ENCODE peak calls at places on chromosomes 5 and 9, in seven cellular contexts. O is fibroblast of lung; F is HEK293T; Q is mammary epithelial cell; A is activated naive CD8-positive, alpha-beta T cell treated with anti-CD3 and anti-CD28 coated beads, Interleukin-2, amount 50 U/mL, for 24 hours; P is RWPE1; M is neuronal stem cell. X is an unnamed sample.

GRCh38 chr5:78113689-78114088 is 180.8 kb downstream of the AP3B1 start:
- DNase-seq in P (no peak), Q (no peak), O (no peak), M (no peak), F (no peak), A (no peak), X (no peak)

GRCh38 chr9:93650448-93650847 is 74.1 kb downstream of the PHF2 start:
- DNase-seq in F (no peak), O (no peak), A (no peak), Q (no peak), M (no peak), P (no peak), X (no peak)

GRCh38 chr5:143016777-143017374 is 246.7 kb downstream of the ARHGAP26 start:
- DNase-seq in Q (peak; percentile 33), A (peak; percentile 62), F (peak; percentile 42), M (no peak), P (peak; percentile 53), O (peak; percentile 81), X (peak; percentile 46)

GRCh38 chr5:153907170-153907775 is 131.4 kb downstream of the FAM114A2 start:
- DNase-seq in Q (no peak), A (no peak), M (no peak), P (no peak), F (no peak), O (no peak), X (no peak)

GRCh38 chr9:130235558-130236435 is 29.8 kb upstream of the HMCN2 start:
- DNase-seq in A (peak; percentile 73), F (peak; percentile 74), O (peak; percentile 61), P (peak; percentile 77), M (peak; percentile 80), Q (peak; percentile 17), X (peak; percentile 88)

GRCh38 chr5:5359623-5360022 is 62.9 kb upstream of the ICE1 start:
- DNase-seq in O (no peak), F (no peak), P (no peak), A (no peak), M (no peak), Q (no peak), X (no peak)

GRCh38 chr5:18220631-18221030 is 586.4 kb downstream of the TAF11L14 start:
- DNase-seq in F (no peak), M (no peak), O (no peak), A (no peak), P (no peak), Q (peak; percentile 66), X (no peak)

GRCh38 chr5:65262590-65263189 is 219.0 kb downstream of the ADAMTS6 start:
- DNase-seq in F (no peak), Q (peak; percentile 58), A (no peak), M (no peak), O (peak; percentile 91), P (no peak), X (no peak)

GRCh38 chr5:175741556-175741955 is 83.7 kb downstream of the HRH2 start:
- DNase-seq in Q (no peak), O (no peak), M (no peak), A (no peak), F (no peak), P (no peak), X (no peak)

GRCh38 chr5:72452515-72453259 is 54.5 kb downstream of the ZNF366 start:
- DNase-seq in P (peak; percentile 92), M (no peak), Q (peak; percentile 44), O (peak; percentile 92), F (no peak), A (no peak), X (peak; percentile 41)

GRCh38 chr5:167861931-167862426 is 429.5 kb upstream of the WWC1 start:
- DNase-seq in A (no peak), Q (no peak), F (no peak), O (no peak), P (no peak), M (no peak), X (no peak)

GRCh38 chr9:76793784-76794431 is 29.7 kb downstream of the PCA3 start:
- DNase-seq in O (no peak), F (no peak), M (no peak), Q (no peak), A (no peak), P (no peak), X (no peak)

GRCh38 chr5:1039210-1039548 is 30.6 kb downstream of the NKD2 start:
- DNase-seq in P (no peak), Q (no peak), F (no peak), O (no peak), A (no peak), M (no peak), X (no peak)

GRCh38 chr5:17991775-17992174 is 357.5 kb downstream of the TAF11L14 start:
- DNase-seq in F (no peak), M (no peak), O (no peak), P (no peak), A (no peak), Q (no peak), X (peak; percentile 17)

GRCh38 chr5:73446631-73447233 is 1.8 kb downstream of the FOXD1 start:
- DNase-seq in P (no peak), Q (no peak), O (peak; percentile 17), F (no peak), M (no peak), A (peak; percentile 12), X (no peak)

GRCh38 chr5:14212838-14213237 is 69.7 kb downstream of the TRIO start:
- DNase-seq in O (no peak), A (no peak), Q (no peak), F (no peak), M (no peak), P (no peak), X (no peak)

GRCh38 chr9:83032065-83032625 is 30.8 kb downstream of the RASEF start:
- DNase-seq in A (no peak), Q (no peak), F (no peak), P (peak; percentile 14), O (no peak), M (no peak), X (no peak)

GRCh38 chr5:122846051-122846567 is 696 bp downstream of the SNX24 start:
- DNase-seq in F (no peak), Q (peak; percentile 76), A (no peak), O (peak; percentile 52), M (no peak), P (peak; percentile 87), X (no peak)

GRCh38 chr5:154858972-154859950 is 834 bp downstream of the CNOT8 start:
- DNase-seq in A (peak; percentile 7), O (peak; percentile 20), M (peak; percentile 5), Q (peak; percentile 12), F (no peak), P (no peak), X (no peak)

GRCh38 chr9:138068601-138069035 is 191.0 kb downstream of the CACNA1B start:
- DNase-seq in F (no peak), M (no peak), O (no peak), P (no peak), Q (no peak), A (no peak), X (no peak)

GRCh38 chr5:156120777-156121176 is 206.2 kb upstream of the SGCD start:
- DNase-seq in F (no peak), Q (no peak), O (no peak), P (no peak), A (no peak), M (no peak), X (no peak)

GRCh38 chr5:68195137-68195536 is 20.4 kb upstream of the PIK3R1 start:
- DNase-seq in Q (no peak), O (no peak), A (no peak), M (no peak), P (no peak), F (no peak), X (no peak)

GRCh38 chr9:70258692-70259511 is at the start of gene SMC5:
- DNase-seq in O (peak; percentile 93), Q (peak; percentile 94), M (peak; percentile 89), F (peak; percentile 91), A (peak; percentile 90), P (peak; percentile 89), X (peak; percentile 93)

GRCh38 chr9:15529566-15530324 is 19.0 kb upstream of the PSIP1 start:
- DNase-seq in F (no peak), M (no peak), P (no peak), O (no peak), A (no peak), Q (no peak), X (no peak)

GRCh38 chr9:116499986-116500871 is 186.9 kb upstream of the TRIM32 start:
- DNase-seq in Q (peak; percentile 17), F (no peak), A (no peak), M (no peak), P (peak; percentile 58), O (peak; percentile 63), X (peak; percentile 27)

GRCh38 chr9:8686502-8686901 is 886.9 kb upstream of the DMAC1 start:
- DNase-seq in M (no peak), A (no peak), P (no peak), O (peak; percentile 7), Q (no peak), F (no peak), X (no peak)

GRCh38 chr9:83628540-83628939 is 5.6 kb downstream of the IDNK start:
- DNase-seq in F (no peak), A (no peak), M (no peak), O (no peak), Q (no peak), P (no peak), X (no peak)

GRCh38 chr5:124341066-124341943 is 405.1 kb downstream of the ZNF608 start:
- DNase-seq in M (no peak), P (no peak), F (no peak), A (no peak), Q (no peak), O (peak; percentile 62), X (no peak)

GRCh38 chr9:37408933-37409710 is 13.4 kb upstream of the GRHPR start:
- DNase-seq in O (no peak), A (peak; percentile 69), F (no peak), Q (no peak), M (no peak), P (no peak), X (no peak)

GRCh38 chr9:20355022-20355421 is 267.3 kb downstream of the MLLT3 start:
- DNase-seq in P (peak; percentile 22), F (no peak), Q (peak; percentile 29), A (no peak), O (peak; percentile 88), M (no peak), X (no peak)

GRCh38 chr5:87383216-87383615 is 29.5 kb downstream of the CCNH start:
- DNase-seq in M (no peak), P (no peak), F (no peak), A (no peak), Q (no peak), O (peak; percentile 31), X (no peak)

GRCh38 chr9:134709512-134710270 is 68.1 kb downstream of the COL5A1 start:
- DNase-seq in P (no peak), M (no peak), O (no peak), Q (no peak), A (no peak), F (no peak), X (no peak)

GRCh38 chr5:5985332-5985731 is 393.0 kb downstream of the MED10 start:
- DNase-seq in A (no peak), F (no peak), Q (no peak), M (no peak), P (no peak), O (no peak), X (no peak)

GRCh38 chr5:91950328-91950727 is 567.2 kb upstream of the ARRDC3 start:
- DNase-seq in Q (no peak), P (no peak), F (no peak), A (no peak), M (no peak), O (no peak), X (no peak)